ENCODE peak calls at places on chromosomes 12 and 14, in six cellular contexts. F, V, U, W, Q and I are unnamed samples.

GRCh38 chr12:57765003-57765697 is 1.7 kb downstream of the CYP27B1 start:
- DNase-seq in F (peak; percentile 64), V (peak; percentile 58), U (no peak), W (no peak), Q (peak; percentile 37), I (no peak)

GRCh38 chr14:98591161-98591560 is 680.8 kb downstream of the BCL11B start:
- DNase-seq in F (no peak), V (no peak), U (no peak), W (no peak), Q (no peak), I (no peak)

GRCh38 chr14:95529242-95529641 is 5.6 kb upstream of the GLRX5 start:
- DNase-seq in F (no peak), V (no peak), U (no peak), W (no peak), Q (no peak), I (no peak)

GRCh38 chr12:62600038-62600437 is 133.4 kb downstream of the MON2 start:
- DNase-seq in F (no peak), V (no peak), U (no peak), W (no peak), Q (no peak), I (no peak)

GRCh38 chr12:71639341-71639760 is 24.3 kb downstream of the ZFC3H1 start:
- DNase-seq in F (no peak), V (no peak), U (no peak), W (no peak), Q (no peak), I (no peak)

GRCh38 chr12:24902521-24903304 is 46.2 kb downstream of the BCAT1 start:
- DNase-seq in F (no peak), V (no peak), U (no peak), W (no peak), Q (no peak), I (no peak)

GRCh38 chr14:54918427-54918826 is 15.8 kb upstream of the GCH1 start:
- DNase-seq in F (no peak), V (no peak), U (no peak), W (no peak), Q (no peak), I (no peak)

GRCh38 chr12:111598637-111599458 is at the start of gene ATXN2:
- DNase-seq in F (peak; percentile 59), V (peak; percentile 71), U (peak; percentile 83), W (peak; percentile 63), Q (no peak), I (peak; percentile 53)

GRCh38 chr12:51592034-51592705 is 1.1 kb downstream of the SCN8A start:
- DNase-seq in F (no peak), V (no peak), U (no peak), W (no peak), Q (no peak), I (no peak)

GRCh38 chr12:126883737-126884136 is 1383.2 kb upstream of the TMEM132C start:
- DNase-seq in F (no peak), V (no peak), U (no peak), W (no peak), Q (no peak), I (no peak)

GRCh38 chr14:49767473-49768300 is at the start of gene KLHDC2:
- DNase-seq in F (peak; percentile 92), V (peak; percentile 91), U (peak; percentile 93), W (peak; percentile 84), Q (peak; percentile 90), I (peak; percentile 85)

DNA sequence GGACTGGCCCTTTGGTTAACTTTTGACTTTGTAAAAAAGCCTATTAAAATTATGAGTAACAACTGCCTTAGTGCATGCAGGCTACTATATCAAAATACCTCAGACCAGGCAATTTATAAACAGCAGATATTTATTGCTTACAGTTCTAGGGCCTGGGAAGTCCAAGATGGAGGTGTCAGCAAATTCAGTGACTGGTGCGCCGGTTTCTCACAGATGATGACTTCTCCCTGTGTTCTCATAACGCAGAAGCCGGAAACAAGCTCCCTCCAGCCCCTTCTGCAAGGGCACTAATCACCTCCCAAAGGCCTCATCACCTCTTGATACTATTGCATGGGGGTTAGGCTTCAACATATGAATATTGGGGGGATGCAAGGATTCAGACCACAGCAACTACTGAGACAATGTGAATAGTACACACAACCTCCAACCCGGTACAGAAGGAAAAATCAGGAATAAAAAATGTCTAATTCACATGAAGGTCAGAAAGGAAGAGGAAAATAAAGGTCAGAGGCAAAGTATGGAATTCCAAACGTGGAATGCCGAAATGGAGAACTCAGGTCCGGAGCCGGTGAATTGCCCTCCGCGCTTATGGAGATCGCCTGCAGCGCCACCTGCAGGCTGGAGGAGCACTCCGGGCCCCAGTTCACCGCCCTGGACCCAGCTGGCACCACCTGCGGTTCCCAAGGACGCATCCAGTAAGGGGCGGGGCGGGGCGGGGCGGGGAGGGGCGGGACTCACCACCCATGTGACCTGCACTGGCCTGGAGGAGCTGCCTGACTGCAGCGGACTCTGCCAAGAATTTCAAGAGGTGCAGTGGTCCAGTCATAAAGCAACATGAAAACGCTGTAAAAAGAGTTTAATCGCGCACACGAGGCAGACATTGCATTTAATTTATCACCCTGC is 203.4 kb downstream of the KIF26A start:
- DNase-seq in F (peak; percentile 87), V (no peak), U (peak; percentile 73), W (peak; percentile 12), Q (peak; percentile 6), I (no peak)
- TF ChIP-seq CTCF in F (peak; percentile 48), V (no peak), U (peak; percentile 42), W (no peak), Q (peak; percentile 40), I (peak; percentile 44)

DNA sequence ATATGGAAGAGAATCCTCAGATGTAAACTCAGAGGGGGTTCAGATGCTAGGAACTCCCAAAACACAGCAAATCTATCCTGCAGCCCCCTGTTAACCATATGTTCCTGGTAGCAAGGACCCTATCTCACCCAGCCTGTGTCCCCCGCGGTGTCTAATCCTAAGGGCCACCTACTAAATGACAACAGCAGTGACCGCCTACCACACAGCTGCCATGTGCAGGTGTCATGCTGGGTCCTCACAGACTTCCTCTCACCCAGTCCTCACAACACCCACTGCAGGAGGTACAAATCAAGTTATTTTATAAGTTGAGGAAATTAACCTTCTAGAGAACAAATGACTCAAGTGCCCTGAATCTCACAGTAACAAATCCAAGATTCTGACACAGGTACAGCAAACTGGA is 73.9 kb downstream of the ITPK1 start:
- DNase-seq in F (no peak), V (no peak), U (no peak), W (no peak), Q (no peak), I (no peak)
- H3K27ac ChIP-seq in F (peak overlapping the region; percentile 86), V (no peak overlapping the region), U (peak overlapping the region; percentile 76), W (peak overlapping the region; percentile 71), Q (peak overlapping the region; percentile 99), I (no peak overlapping the region)

DNA sequence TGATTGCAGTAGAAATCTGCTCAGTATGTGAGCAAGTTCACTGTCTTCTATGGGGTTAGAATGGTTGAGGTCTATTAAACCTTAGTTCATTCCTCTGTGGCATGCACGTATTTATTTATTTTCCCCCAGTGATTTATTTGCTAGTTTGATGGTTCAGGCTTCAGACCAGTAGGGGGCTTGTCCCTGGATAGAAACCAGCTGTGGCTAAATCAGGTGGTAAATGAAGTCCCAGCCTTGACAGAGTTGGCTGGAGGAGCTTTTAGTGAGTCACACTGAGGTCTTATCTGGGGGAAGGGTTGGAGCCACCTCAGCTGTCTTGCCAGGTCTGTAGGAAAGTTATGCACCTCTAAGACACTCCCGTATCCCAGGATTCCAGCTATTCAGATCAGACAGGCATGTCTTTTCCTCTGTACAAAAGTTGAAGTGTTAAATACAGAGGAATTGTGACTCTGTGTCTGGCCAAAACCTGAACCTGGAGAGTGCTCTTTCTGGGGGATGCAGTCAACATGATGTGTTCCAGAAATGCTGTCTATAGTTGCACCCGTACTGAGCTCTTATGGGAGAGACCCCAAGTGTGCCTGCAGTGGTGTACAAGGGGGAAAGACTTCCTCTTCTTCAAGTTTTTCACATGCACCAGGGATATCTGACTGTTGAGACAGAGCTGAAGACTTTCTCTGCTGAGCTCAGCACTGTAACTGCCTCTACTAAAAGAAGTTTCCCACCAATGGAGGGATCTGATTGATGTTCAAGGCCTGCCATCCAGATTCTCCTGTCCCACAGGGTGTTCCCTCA is 1322.1 kb downstream of the TMEM121 start:
- DNase-seq in F (peak; percentile 53), V (no peak), U (no peak), W (peak; percentile 31), Q (peak; percentile 46), I (no peak)
- TF ChIP-seq CTCF in F (no peak), V (no peak), U (no peak), W (no peak), Q (no peak), I (no peak)

DNA sequence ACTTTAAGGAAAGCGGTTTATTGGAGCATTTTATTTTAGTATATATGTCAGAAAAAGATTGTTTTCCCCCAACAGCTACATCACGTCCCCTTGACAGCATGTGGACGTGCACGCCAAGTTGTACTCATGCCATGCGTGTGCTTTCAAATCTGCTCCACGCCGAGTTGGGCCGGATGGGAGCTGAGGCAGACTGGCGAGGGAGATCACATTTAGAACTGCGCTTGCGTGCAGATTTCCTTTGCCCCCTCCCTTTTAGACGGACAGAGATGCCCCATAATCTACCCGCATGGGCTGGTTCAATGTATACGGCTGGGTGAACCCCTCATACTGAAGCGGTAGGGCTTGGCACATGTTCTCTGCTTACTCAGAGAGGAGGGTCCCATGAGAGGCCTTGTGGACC is 92.2 kb downstream of the ESR2 start:
- DNase-seq in F (no peak), V (no peak), U (no peak), W (no peak), Q (no peak), I (no peak)
- H3K27ac ChIP-seq in F (no peak overlapping the region), V (no peak overlapping the region), U (no peak overlapping the region), W (no peak overlapping the region), Q (no peak overlapping the region), I (no peak overlapping the region)

DNA sequence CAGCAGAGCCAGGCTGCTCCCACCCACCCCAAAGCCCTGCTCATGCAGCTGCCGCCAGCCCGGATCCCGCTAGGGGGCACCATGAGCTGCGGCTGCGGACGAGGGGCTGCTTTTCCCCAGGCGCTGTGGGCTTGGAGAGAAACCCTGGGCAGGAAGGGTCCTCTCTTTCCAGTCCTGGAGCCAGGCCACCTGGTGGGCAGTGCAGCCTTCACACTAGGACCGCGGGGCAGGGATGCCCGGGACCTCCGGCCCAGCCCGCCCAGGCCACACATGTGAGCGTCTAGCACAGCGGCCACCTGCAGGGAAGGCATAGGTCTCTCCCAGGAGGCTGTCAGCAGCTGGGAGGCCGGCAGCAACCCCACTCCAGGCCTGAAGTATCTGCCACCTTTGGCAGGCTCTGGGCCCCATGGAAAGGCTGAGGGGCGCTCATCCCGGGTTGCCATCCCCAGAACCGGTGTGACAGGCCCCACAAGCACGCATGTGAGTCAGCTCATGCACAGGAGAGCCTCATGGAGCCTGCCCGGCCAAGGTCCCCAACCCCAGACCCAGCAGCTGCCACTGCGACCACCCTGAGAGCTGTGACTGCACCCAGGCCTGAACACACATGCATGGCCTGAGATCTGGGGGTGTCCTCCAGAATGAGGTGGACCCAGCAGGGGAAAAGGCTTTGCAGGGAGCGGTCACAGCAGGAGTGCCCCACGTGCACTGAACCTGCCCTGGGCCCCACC is 280.0 kb upstream of the RTL1 start:
- DNase-seq in F (no peak), V (no peak), U (no peak), W (peak; percentile 42), Q (no peak), I (no peak)
- TF ChIP-seq CTCF in F (peak; percentile 46), V (no peak), U (peak; percentile 47), W (peak; percentile 57), Q (peak; percentile 62), I (no peak)

DNA sequence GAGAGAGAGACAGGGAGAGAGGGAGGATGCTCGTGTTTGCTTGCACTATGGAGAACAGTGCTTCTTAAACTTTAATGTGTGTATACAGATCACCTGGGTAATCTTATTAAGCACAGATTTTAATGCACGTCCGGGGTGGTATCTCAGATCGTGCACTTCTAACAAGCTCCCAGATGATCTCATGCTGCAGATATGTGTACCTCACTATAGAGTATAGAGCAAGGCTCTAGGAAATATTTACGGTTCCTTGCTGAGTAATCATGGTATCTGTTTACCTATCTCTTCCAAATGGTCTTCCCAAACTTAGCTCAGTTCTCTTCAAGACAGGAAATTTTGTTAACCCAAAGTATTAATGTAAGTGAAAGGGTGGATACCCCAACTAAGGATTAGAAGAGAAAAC is 502.3 kb downstream of the DIO2 start:
- DNase-seq in F (no peak), V (no peak), U (no peak), W (no peak), Q (no peak), I (no peak)
- H3K27ac ChIP-seq in F (no peak overlapping the region), V (no peak overlapping the region), U (no peak overlapping the region), W (no peak overlapping the region), Q (no peak overlapping the region), I (no peak overlapping the region)